ENCODE peak calls at places on chromosome 9, in five cellular contexts. J, B, H, M and X are unnamed samples.

GRCh38 chr9:26856413-26857032 is 36.1 kb downstream of the CAAP1 start:
- DNase-seq in H (peak), M (no peak), B (no peak), J (no peak), X (no peak)

GRCh38 chr9:106862115-106862945 is 636 bp upstream of the ZNF462 start:
- DNase-seq in M (peak), B (peak), J (peak), H (peak), X (no peak)

GRCh38 chr9:2808105-2808504 is 35.8 kb downstream of the PUM3 start:
- DNase-seq in J (no peak), B (no peak), H (no peak), M (no peak), X (no peak)

GRCh38 chr9:137757613-137758029 is 120.0 kb upstream of the CACNA1B start:
- DNase-seq in H (peak), M (no peak), B (no peak), J (no peak), X (peak)

GRCh38 chr9:87667164-87667738 is 58.7 kb upstream of the CTSL start:
- DNase-seq in H (no peak), B (no peak), J (no peak), M (no peak), X (no peak)

GRCh38 chr9:20558609-20559016 is 63.7 kb downstream of the MLLT3 start:
- DNase-seq in J (no peak), M (no peak), H (peak), B (no peak), X (peak)

GRCh38 chr9:114733814-114734213 is 51.8 kb upstream of the TEX48 start:
- DNase-seq in M (no peak), J (no peak), B (no peak), H (peak), X (no peak)

GRCh38 chr9:100011062-100011681 is 87.6 kb downstream of the ERP44 start:
- DNase-seq in H (peak), J (no peak), B (no peak), M (no peak), X (no peak)

GRCh38 chr9:129400001-129400970 is 220.6 kb downstream of the C9orf50 start:
- DNase-seq in B (no peak), M (peak), J (peak), H (no peak), X (no peak)

GRCh38 chr9:36987891-36988290 is 46.2 kb downstream of the PAX5 start:
- DNase-seq in H (peak), J (no peak), B (no peak), M (no peak), X (no peak)

GRCh38 chr9:86802900-86803673 is 144.2 kb downstream of the GAS1 start:
- DNase-seq in M (no peak), B (no peak), H (no peak), J (no peak), X (no peak)

GRCh38 chr9:85024374-85024773 is 354.8 kb downstream of the NTRK2 start:
- DNase-seq in M (no peak), J (no peak), H (no peak), B (no peak), X (no peak)

GRCh38 chr9:93891549-93892310 is 63.4 kb downstream of the BARX1 start:
- DNase-seq in H (no peak), M (no peak), B (peak), J (no peak), X (no peak)

GRCh38 chr9:81592890-81593271 is 96.5 kb downstream of the TLE1 start:
- DNase-seq in M (no peak), B (peak), H (no peak), J (no peak), X (no peak)
- H3K4me3 ChIP-seq in M (no peak), B (no peak), H (no peak), J (no peak), X (no peak)

GRCh38 chr9:89171231-89171630 is 7.4 kb downstream of the SHC3 start:
- DNase-seq in J (no peak), H (no peak), M (no peak), B (no peak), X (no peak)

GRCh38 chr9:89168901-89169813 is 9.5 kb downstream of the SHC3 start:
- DNase-seq in H (no peak), M (no peak), J (no peak), B (no peak), X (no peak)

GRCh38 chr9:89173072-89173471 is 5.5 kb downstream of the SHC3 start:
- DNase-seq in H (no peak), J (no peak), B (no peak), M (no peak), X (no peak)

GRCh38 chr9:89172398-89172797 is 6.2 kb downstream of the SHC3 start:
- DNase-seq in B (no peak), J (no peak), H (no peak), M (no peak), X (no peak)

GRCh38 chr9:89171693-89172092 is 6.9 kb downstream of the SHC3 start:
- DNase-seq in H (no peak), J (no peak), M (no peak), B (no peak), X (no peak)
- TF ChIP-seq CTCF in H (no peak), J (no peak), M (no peak), B (no peak), X (no peak)

DNA sequence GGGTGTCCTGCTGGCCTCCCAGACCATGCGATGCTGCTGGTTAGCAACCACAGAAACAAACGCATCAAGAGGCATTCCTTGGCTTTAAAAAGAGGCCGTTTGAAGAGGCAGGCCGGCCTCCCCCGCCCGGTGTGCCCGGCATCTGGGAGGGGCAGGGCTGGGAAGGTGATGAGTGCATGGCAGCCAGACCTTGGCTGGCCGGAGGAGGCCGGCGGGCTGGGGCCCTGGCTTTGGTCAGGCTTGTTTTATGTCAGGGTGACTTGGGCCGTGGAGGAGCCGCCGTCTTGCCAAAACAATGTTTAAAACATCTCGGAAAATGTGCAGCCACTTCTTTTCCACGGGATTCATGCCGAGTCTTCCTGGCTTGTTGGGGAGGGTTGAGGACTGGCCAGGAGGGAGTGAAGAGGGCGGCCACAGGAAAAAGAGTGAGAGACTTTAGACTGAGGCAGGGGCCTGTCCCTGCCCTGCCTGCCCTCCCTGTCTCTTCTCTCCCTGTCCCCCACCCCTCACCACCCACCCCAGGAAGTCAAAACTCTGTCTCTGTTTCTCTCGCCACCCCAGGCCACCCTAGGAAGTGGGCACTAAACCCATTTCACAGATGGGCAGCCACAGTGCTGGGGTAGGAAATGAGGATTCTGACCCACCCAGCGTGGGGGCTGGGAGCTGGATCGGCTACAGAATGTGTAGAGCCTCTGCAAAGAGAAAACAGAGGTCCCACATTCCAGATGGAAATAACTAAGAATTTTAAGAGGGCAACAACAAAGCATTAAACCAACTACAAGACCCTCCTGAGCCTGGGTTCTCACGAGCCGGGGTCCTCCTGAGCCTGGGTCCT is 143.0 kb downstream of the RXRA start:
- DNase-seq in J (peak), H (no peak), M (peak), B (peak), X (no peak)
- H3K27ac ChIP-seq in J (peak), H (no peak), M (peak), B (peak), X (no peak)

GRCh38 chr9:109319072-109319630 is 1.7 kb downstream of the EPB41L4B start:
- DNase-seq in H (no peak), J (peak), B (no peak), M (no peak), X (no peak)
- H3K4me3 ChIP-seq in H (no peak), J (peak), B (peak), M (peak), X (peak)

GRCh38 chr9:98521141-98521540 is 187.6 kb downstream of the GABBR2 start:
- DNase-seq in H (peak), B (peak), J (no peak), M (no peak), X (no peak)

GRCh38 chr9:98520221-98520920 is 188.4 kb downstream of the GABBR2 start:
- DNase-seq in M (no peak), H (peak), B (peak), J (no peak), X (no peak)

GRCh38 chr9:98522487-98522886 is 186.2 kb downstream of the GABBR2 start:
- DNase-seq in H (no peak), B (no peak), M (no peak), J (no peak), X (no peak)

GRCh38 chr9:98519641-98520040 is 189.1 kb downstream of the GABBR2 start:
- DNase-seq in J (no peak), H (no peak), B (no peak), M (no peak), X (no peak)

DNA sequence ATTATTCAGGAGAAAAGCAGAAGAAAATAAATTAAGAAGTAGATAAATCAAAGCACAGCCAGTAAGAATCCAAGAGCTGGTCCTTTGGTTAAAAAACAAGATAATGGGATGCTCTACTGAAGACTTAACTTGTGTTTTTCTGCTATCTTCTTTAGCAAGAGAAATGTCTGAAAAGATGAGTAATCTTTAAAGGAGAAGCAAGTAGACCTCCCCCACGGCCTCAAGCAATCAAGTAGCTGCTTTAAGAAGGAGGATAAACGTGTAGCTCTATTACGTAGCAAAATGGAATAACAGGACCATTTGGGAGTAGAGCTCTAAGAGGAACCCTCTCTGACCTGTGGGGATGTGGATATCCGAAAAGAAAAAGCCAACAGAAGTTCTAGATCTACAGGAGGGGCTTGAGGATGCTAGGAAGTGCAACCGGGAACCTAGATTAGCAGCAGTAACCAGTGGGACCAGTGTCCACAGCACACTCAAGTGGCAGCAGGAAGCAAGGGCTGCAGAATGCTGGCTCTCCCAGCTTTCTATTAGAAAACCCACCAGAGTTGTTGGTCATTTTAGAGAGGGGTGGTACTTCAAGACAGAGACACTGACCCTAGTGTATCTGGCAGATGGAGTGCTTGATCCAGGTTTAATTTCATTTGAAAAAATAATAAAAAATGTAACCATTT is 185.4 kb downstream of the GABBR2 start:
- DNase-seq in H (peak), J (no peak), B (no peak), M (no peak), X (no peak)
- TF ChIP-seq CTCF in H (peak), J (no peak), B (no peak), M (no peak), X (peak)

DNA sequence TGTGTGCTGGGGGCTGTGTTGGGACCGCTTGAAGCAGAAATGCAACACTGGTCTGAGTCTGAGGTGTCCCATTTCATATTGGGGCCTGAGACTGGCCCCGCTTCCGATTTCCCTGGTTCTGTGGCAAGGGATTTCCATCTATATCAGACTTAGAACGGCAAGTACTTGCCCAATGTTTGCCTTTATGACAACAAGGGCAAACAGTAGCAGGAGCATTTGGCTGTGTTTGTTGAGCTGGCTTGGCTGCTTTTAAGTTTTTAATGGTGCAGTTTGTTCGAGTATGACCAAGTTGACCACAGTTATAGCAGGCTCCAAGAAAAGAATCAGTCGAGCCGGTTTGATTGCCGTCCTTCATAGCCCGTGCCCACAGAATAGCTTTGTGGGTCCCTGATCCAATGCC is 17.0 kb downstream of the HSDL2 start:
- DNase-seq in B (no peak), H (no peak), M (no peak), J (no peak), X (no peak)
- H3K27ac ChIP-seq in B (no peak), H (no peak), M (no peak), J (no peak), X (no peak)